ENCODE peak calls at places on chromosome 16, in four cellular contexts. A is tibial nerve, T is cardiac fibroblast, X is A673. Y is an unnamed sample.

GRCh38 chr16:66470556-66470955 is 43.5 kb downstream of the BEAN1 start:
- DNase-seq in A (no peak), T (no peak), X (no peak), Y (no peak)

GRCh38 chr16:49672753-49673152 is 183.2 kb downstream of the ZNF423 start:
- DNase-seq in A (no peak), T (no peak), X (no peak), Y (no peak)

GRCh38 chr16:66845791-66846221 is 1.6 kb downstream of the CA7 start:
- DNase-seq in A (no peak), T (no peak), X (peak), Y (no peak)

GRCh38 chr16:6157806-6158205 is 1060.2 kb upstream of the EEF2KMT start:
- DNase-seq in A (no peak), T (no peak), X (no peak), Y (no peak)

GRCh38 chr16:1771072-1771863 is at the start of gene NME3:
- DNase-seq in A (peak), T (peak), X (peak), Y (peak)

GRCh38 chr16:49652441-49653175 is 203.3 kb downstream of the ZNF423 start:
- DNase-seq in A (peak), T (peak), X (peak), Y (peak)

GRCh38 chr16:70395345-70395901 is 43.5 kb downstream of the ST3GAL2 start:
- DNase-seq in A (no peak), T (peak), X (peak), Y (no peak)

GRCh38 chr16:84947996-84948854 is 63.1 kb downstream of the ZDHHC7 start:
- DNase-seq in A (no peak), T (no peak), X (no peak), Y (no peak)

GRCh38 chr16:76800196-76800595 is 390.8 kb upstream of the MON1B start:
- DNase-seq in A (no peak), T (no peak), X (no peak), Y (no peak)

GRCh38 chr16:19003935-19004334 is 20.2 kb downstream of the TMC7 start:
- DNase-seq in A (no peak), T (no peak), X (no peak), Y (no peak)

GRCh38 chr16:29011112-29011511 is 26.3 kb downstream of the LAT start:
- DNase-seq in A (no peak), T (no peak), X (peak), Y (no peak)
- TF ChIP-seq CTCF in A (no peak), T (no peak), X (peak), Y (no peak)

GRCh38 chr16:21603920-21604319 is 4.5 kb downstream of the METTL9 start:
- DNase-seq in A (no peak), T (no peak), X (no peak), Y (no peak)
- H3K4me3 ChIP-seq in A (no peak), T (no peak), X (no peak), Y (no peak)

DNA sequence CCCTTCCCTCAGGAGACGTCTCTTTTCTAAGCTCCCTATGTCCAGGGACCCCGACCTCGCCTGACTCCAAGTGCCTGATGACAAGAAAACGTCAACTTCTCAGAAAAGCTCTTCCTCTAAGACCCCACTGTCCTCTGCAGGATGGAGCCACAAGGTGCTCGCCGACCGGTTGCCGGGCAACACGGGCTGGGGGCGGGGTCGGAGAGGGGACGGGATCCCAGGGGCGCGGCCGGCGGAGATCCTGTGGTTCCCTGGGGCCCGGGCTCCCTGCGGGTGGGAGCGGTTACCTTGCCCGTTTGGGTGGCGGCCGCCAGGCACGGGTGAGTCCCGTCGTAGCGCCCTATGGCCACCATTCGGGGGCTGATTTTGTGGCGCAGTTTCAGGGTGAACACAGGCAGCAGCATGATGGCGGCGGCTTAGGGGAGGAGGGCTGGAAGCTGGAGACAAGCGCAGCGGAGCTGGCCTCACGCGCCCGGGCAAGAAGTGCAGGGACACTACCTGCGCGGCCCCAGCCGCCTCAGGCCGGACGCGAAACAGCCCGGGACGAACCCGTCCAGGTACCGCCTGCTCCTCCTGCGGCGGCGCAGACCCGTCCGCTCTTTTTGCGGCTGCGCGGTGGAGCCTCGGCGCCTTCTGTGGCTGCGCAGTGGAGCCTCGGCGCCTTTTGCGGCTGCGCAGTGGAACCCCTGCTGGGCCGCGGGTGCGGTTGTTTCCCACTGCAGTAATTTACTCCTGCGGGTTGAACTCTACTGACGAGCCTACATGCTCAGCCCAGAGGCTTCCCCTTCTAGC is at the start of gene BBS2:
- DNase-seq in A (peak), T (peak), X (peak), Y (peak)
- TF ChIP-seq CTCF in A (peak), T (no peak), X (no peak), Y (no peak)

GRCh38 chr16:86515420-86515779 is 5.1 kb downstream of the FOXF1 start:
- DNase-seq in A (no peak), T (no peak), X (no peak), Y (no peak)
- H3K4me3 ChIP-seq in A (no peak), T (no peak), X (no peak), Y (peak)

GRCh38 chr16:85986931-85987749 is 88.2 kb downstream of the IRF8 start:
- DNase-seq in A (no peak), T (no peak), X (peak), Y (no peak)
- TF ChIP-seq CTCF in A (peak), T (peak), X (peak), Y (no peak)

GRCh38 chr16:86091976-86092375 is 193.0 kb downstream of the IRF8 start:
- DNase-seq in A (no peak), T (no peak), X (no peak), Y (no peak)
- H3K4me3 ChIP-seq in A (no peak), T (no peak), X (no peak), Y (no peak)

Y was measured in foreskin fibroblast.